ENCODE peak calls at places on chromosomes 1 and 21, in six cellular contexts. C is GM12878, K is A549, D is HepG2, J is upper lobe of left lung, B is K562. Y is an unnamed sample.

GRCh38 chr1:221878134-221878533 is 136.2 kb upstream of the DUSP10 start:
- ATAC-seq in C (peak), K (no peak), D (no peak), J (no peak), B (no peak), Y (no peak)

GRCh38 chr1:212951058-212951923 is 950 bp downstream of the VASH2 start:
- ATAC-seq in C (peak), K (no peak), D (no peak), J (peak), B (no peak), Y (no peak)

GRCh38 chr1:63322944-63323865 is 838 bp downstream of the FOXD3 start:
- ATAC-seq in C (no peak), K (peak), D (no peak), J (peak), B (peak), Y (no peak)

GRCh38 chr1:117077267-117077666 is 17.1 kb downstream of the TTF2 start:
- ATAC-seq in C (peak), K (peak), D (no peak), J (peak), B (no peak), Y (no peak)

GRCh38 chr1:153597206-153597605 is 15.7 kb downstream of the S100A16 start:
- ATAC-seq in C (peak), K (peak), D (no peak), J (no peak), B (peak), Y (no peak)

GRCh38 chr1:92218559-92218958 is 844 bp downstream of the C1orf146 start:
- ATAC-seq in C (no peak), K (no peak), D (no peak), J (no peak), B (no peak), Y (no peak)

GRCh38 chr1:19354531-19354981 is 42.4 kb downstream of the SLC66A1 start:
- ATAC-seq in C (no peak), K (no peak), D (no peak), J (no peak), B (no peak), Y (no peak)

GRCh38 chr1:93740141-93740540 is 58.5 kb upstream of the BCAR3 start:
- ATAC-seq in C (no peak), K (no peak), D (no peak), J (no peak), B (no peak), Y (no peak)

GRCh38 chr1:168466703-168467081 is 77.1 kb downstream of the XCL2 start:
- ATAC-seq in C (peak), K (no peak), D (no peak), J (peak), B (no peak), Y (no peak)

GRCh38 chr21:41361786-41362604 is at the start of gene MX2:
- ATAC-seq in C (peak), K (no peak), D (peak), J (peak), B (peak), Y (peak)

GRCh38 chr1:119747451-119747850 is 21.3 kb downstream of the HMGCS2 start:
- ATAC-seq in C (no peak), K (no peak), D (no peak), J (no peak), B (no peak), Y (no peak)

GRCh38 chr1:8343044-8343443 is 25.1 kb downstream of the SLC45A1 start:
- ATAC-seq in C (no peak), K (peak), D (peak), J (no peak), B (no peak), Y (peak)

GRCh38 chr1:17746920-17747319 is 8.2 kb upstream of the ACTL8 start:
- ATAC-seq in C (no peak), K (no peak), D (no peak), J (no peak), B (peak), Y (no peak)

GRCh38 chr1:7388488-7389185 is 382.5 kb upstream of the VAMP3 start:
- ATAC-seq in C (no peak), K (no peak), D (no peak), J (peak), B (no peak), Y (peak)

GRCh38 chr1:154895779-154896178 is 25.7 kb upstream of the KCNN3 start:
- ATAC-seq in C (no peak), K (no peak), D (no peak), J (no peak), B (no peak), Y (no peak)

GRCh38 chr21:42931560-42932235 is 6.3 kb upstream of the ERVH48-1 start:
- ATAC-seq in C (peak), K (no peak), D (peak), J (no peak), B (peak), Y (no peak)
- H3K27ac ChIP-seq in C (no peak), K (no peak), D (no peak), J (no peak), B (no peak), Y (no peak)

GRCh38 chr1:97739596-97740103 is 181.2 kb downstream of the DPYD start:
- ATAC-seq in C (no peak), K (no peak), D (no peak), J (no peak), B (no peak), Y (no peak)
- TF ChIP-seq EP300 in C (no peak), K (no peak), D (no peak), J (no peak), B (no peak), Y (no peak)

GRCh38 chr21:34819357-34819999 is 150.7 kb downstream of the CLIC6 start:
- ATAC-seq in C (no peak), K (no peak), D (no peak), J (no peak), B (no peak), Y (no peak)
- H3K27ac ChIP-seq in C (no peak), K (peak), D (peak), J (peak), B (no peak), Y (no peak)

DNA sequence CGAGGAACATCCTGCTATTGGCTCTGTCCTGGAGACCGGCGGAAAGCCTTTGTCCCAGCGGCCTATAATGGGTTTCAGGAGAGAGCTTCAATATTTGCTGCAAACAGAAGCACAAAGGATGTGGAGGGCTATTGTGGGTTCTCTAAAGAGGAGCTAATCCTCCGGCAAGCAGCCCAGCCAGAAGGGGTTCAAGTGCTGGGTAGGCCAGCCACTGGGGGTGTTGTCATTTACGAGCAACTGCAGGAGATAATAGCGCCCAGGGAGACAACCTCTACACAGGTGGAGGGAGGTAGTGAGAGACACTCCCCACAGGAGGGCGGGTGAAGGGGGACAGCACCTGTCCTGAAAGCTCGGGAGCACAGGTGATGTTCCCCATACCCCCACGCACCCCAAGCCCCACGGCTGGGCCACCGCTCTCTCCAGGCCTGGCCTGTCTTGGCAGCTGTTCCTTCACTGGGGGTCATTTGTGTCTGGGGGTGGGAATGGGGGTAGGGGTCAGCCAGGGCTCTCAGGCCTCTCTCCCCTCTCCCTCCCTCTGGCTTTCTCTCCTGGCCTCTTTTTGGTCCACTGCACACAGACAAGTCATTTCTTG is 21.9 kb upstream of the SLC26A9 start:
- ATAC-seq in C (no peak), K (no peak), D (no peak), J (no peak), B (no peak), Y (no peak)
- TF ChIP-seq EP300 in C (no peak), K (no peak), D (no peak), J (no peak), B (no peak), Y (no peak)